ENCODE peak calls at places on chromosomes 5 and 9, in seven cellular contexts. One of them, this sample, is unnamed.

GRCh38 chr5:132435891-132436290 is 54.7 kb downstream of the IRF1 start:
- DNase-seq in AML-193: no peak
- DNase-seq in fibroblast of pulmonary artery: no peak
- DNase-seq in fibroblast of gingiva: no peak
- DNase-seq in non-pigmented ciliary epithelial cell: no peak
- DNase-seq in kidney glomerular epithelial cell: no peak
- DNase-seq in effector memory CD4-positive, alpha-beta T cell: no peak
- DNase-seq in this sample: no peak

GRCh38 chr9:117744856-117745389 is 40.7 kb downstream of the TLR4 start:
- DNase-seq in non-pigmented ciliary epithelial cell: no peak
- DNase-seq in AML-193: no peak
- DNase-seq in fibroblast of gingiva: peak
- DNase-seq in effector memory CD4-positive, alpha-beta T cell: no peak
- DNase-seq in kidney glomerular epithelial cell: no peak
- DNase-seq in fibroblast of pulmonary artery: no peak
- DNase-seq in this sample: no peak

GRCh38 chr5:919356-920000 is 26.8 kb downstream of the TRIP13 start:
- DNase-seq in fibroblast of pulmonary artery: no peak
- DNase-seq in effector memory CD4-positive, alpha-beta T cell: no peak
- DNase-seq in fibroblast of gingiva: no peak
- DNase-seq in AML-193: no peak
- DNase-seq in kidney glomerular epithelial cell: no peak
- DNase-seq in non-pigmented ciliary epithelial cell: no peak
- DNase-seq in this sample: no peak

GRCh38 chr5:111167551-111167950 is 56.6 kb upstream of the CAMK4 start:
- DNase-seq in AML-193: no peak
- DNase-seq in fibroblast of gingiva: no peak
- DNase-seq in kidney glomerular epithelial cell: no peak
- DNase-seq in non-pigmented ciliary epithelial cell: no peak
- DNase-seq in fibroblast of pulmonary artery: no peak
- DNase-seq in effector memory CD4-positive, alpha-beta T cell: no peak
- DNase-seq in this sample: no peak

GRCh38 chr5:592158-592557 is 20.0 kb upstream of the CEP72 start:
- DNase-seq in fibroblast of pulmonary artery: no peak
- DNase-seq in AML-193: no peak
- DNase-seq in kidney glomerular epithelial cell: no peak
- DNase-seq in fibroblast of gingiva: no peak
- DNase-seq in non-pigmented ciliary epithelial cell: no peak
- DNase-seq in effector memory CD4-positive, alpha-beta T cell: no peak
- DNase-seq in this sample: no peak

GRCh38 chr9:121326130-121326838 is 43.8 kb downstream of the STOM start:
- DNase-seq in non-pigmented ciliary epithelial cell: no peak
- DNase-seq in AML-193: no peak
- DNase-seq in fibroblast of pulmonary artery: peak
- DNase-seq in effector memory CD4-positive, alpha-beta T cell: no peak
- DNase-seq in fibroblast of gingiva: peak
- DNase-seq in kidney glomerular epithelial cell: no peak
- DNase-seq in this sample: no peak

GRCh38 chr5:138544171-138545134 is 1.4 kb upstream of the ETF1 start:
- DNase-seq in AML-193: no peak
- DNase-seq in fibroblast of pulmonary artery: peak
- DNase-seq in effector memory CD4-positive, alpha-beta T cell: no peak
- DNase-seq in non-pigmented ciliary epithelial cell: no peak
- DNase-seq in kidney glomerular epithelial cell: peak
- DNase-seq in fibroblast of gingiva: peak
- DNase-seq in this sample: no peak

GRCh38 chr5:97141031-97141430 is 1.4 kb downstream of the LIX1 start:
- DNase-seq in kidney glomerular epithelial cell: no peak
- DNase-seq in fibroblast of pulmonary artery: no peak
- DNase-seq in effector memory CD4-positive, alpha-beta T cell: no peak
- DNase-seq in fibroblast of gingiva: no peak
- DNase-seq in non-pigmented ciliary epithelial cell: no peak
- DNase-seq in AML-193: no peak
- DNase-seq in this sample: no peak

This sample was measured in T-helper 17 cell.